ENCODE peak calls at places on chromosomes 13 and 19, in eight cellular contexts. One of them, this sample, is unnamed.

GRCh38 chr13:109610517-109610916 is 175.9 kb downstream of the IRS2 start:
- DNase-seq in CD8-positive, alpha-beta T cell: no peak
- DNase-seq in RWPE1: no peak
- DNase-seq in lower lobe of right lung: peak; percentile 69
- DNase-seq in GM23338: peak; percentile 60
- DNase-seq in progenitor cell of endocrine pancreas: no peak
- DNase-seq in neural crest cell: no peak
- DNase-seq in dorsolateral prefrontal cortex: no peak
- DNase-seq in this sample: peak; percentile 47

GRCh38 chr19:392375-392970 is 16.5 kb downstream of the C2CD4C start:
- DNase-seq in CD8-positive, alpha-beta T cell: no peak
- DNase-seq in RWPE1: no peak
- DNase-seq in lower lobe of right lung: peak; percentile 44
- DNase-seq in GM23338: no peak
- DNase-seq in progenitor cell of endocrine pancreas: no peak
- DNase-seq in neural crest cell: no peak
- DNase-seq in dorsolateral prefrontal cortex: peak; percentile 10
- DNase-seq in this sample: peak; percentile 44

GRCh38 chr19:15280048-15280725 is 47.9 kb upstream of the EPHX3 start:
- DNase-seq in CD8-positive, alpha-beta T cell: no peak
- DNase-seq in RWPE1: no peak
- DNase-seq in lower lobe of right lung: no peak
- DNase-seq in GM23338: no peak
- DNase-seq in progenitor cell of endocrine pancreas: no peak
- DNase-seq in neural crest cell: no peak
- DNase-seq in dorsolateral prefrontal cortex: no peak
- DNase-seq in this sample: no peak

GRCh38 chr13:74026753-74027152 is 107.5 kb downstream of the KLF12 start:
- DNase-seq in CD8-positive, alpha-beta T cell: peak; percentile 38
- DNase-seq in RWPE1: peak; percentile 9
- DNase-seq in lower lobe of right lung: no peak
- DNase-seq in GM23338: peak; percentile 85
- DNase-seq in progenitor cell of endocrine pancreas: no peak
- DNase-seq in neural crest cell: no peak
- DNase-seq in dorsolateral prefrontal cortex: no peak
- DNase-seq in this sample: no peak

GRCh38 chr13:23279321-23279720 is 98.5 kb downstream of the SGCG start:
- DNase-seq in CD8-positive, alpha-beta T cell: no peak
- DNase-seq in RWPE1: no peak
- DNase-seq in lower lobe of right lung: no peak
- DNase-seq in GM23338: no peak
- DNase-seq in progenitor cell of endocrine pancreas: no peak
- DNase-seq in neural crest cell: no peak
- DNase-seq in dorsolateral prefrontal cortex: no peak
- DNase-seq in this sample: no peak

GRCh38 chr19:53086949-53087348 is 16.3 kb downstream of the ZNF160 start:
- DNase-seq in CD8-positive, alpha-beta T cell: no peak
- DNase-seq in RWPE1: no peak
- DNase-seq in lower lobe of right lung: no peak
- DNase-seq in GM23338: no peak
- DNase-seq in progenitor cell of endocrine pancreas: no peak
- DNase-seq in neural crest cell: no peak
- DNase-seq in dorsolateral prefrontal cortex: no peak
- DNase-seq in this sample: peak; percentile 58

GRCh38 chr13:90954605-90955004 is 392.9 kb upstream of the MIR17HG start:
- DNase-seq in CD8-positive, alpha-beta T cell: no peak
- DNase-seq in RWPE1: no peak
- DNase-seq in lower lobe of right lung: no peak
- DNase-seq in GM23338: no peak
- DNase-seq in progenitor cell of endocrine pancreas: no peak
- DNase-seq in neural crest cell: no peak
- DNase-seq in dorsolateral prefrontal cortex: no peak
- DNase-seq in this sample: no peak

GRCh38 chr19:34172661-34173144 is 399 bp downstream of the LSM14A start:
- DNase-seq in CD8-positive, alpha-beta T cell: no peak
- DNase-seq in RWPE1: peak; percentile 25
- DNase-seq in lower lobe of right lung: peak; percentile 55
- DNase-seq in GM23338: no peak
- DNase-seq in progenitor cell of endocrine pancreas: peak; percentile 22
- DNase-seq in neural crest cell: peak; percentile 16
- DNase-seq in dorsolateral prefrontal cortex: no peak
- DNase-seq in this sample: no peak

GRCh38 chr13:26653842-26654241 is 96.4 kb downstream of the WASF3 start:
- DNase-seq in CD8-positive, alpha-beta T cell: no peak
- DNase-seq in RWPE1: no peak
- DNase-seq in lower lobe of right lung: no peak
- DNase-seq in GM23338: no peak
- DNase-seq in progenitor cell of endocrine pancreas: no peak
- DNase-seq in neural crest cell: no peak
- DNase-seq in dorsolateral prefrontal cortex: no peak
- DNase-seq in this sample: no peak

GRCh38 chr19:409515-410242 is 732 bp upstream of the C2CD4C start:
- DNase-seq in CD8-positive, alpha-beta T cell: no peak
- DNase-seq in RWPE1: no peak
- DNase-seq in lower lobe of right lung: no peak
- DNase-seq in GM23338: peak; percentile 57
- DNase-seq in progenitor cell of endocrine pancreas: no peak
- DNase-seq in neural crest cell: no peak
- DNase-seq in dorsolateral prefrontal cortex: no peak
- DNase-seq in this sample: peak; percentile 31

GRCh38 chr19:18388328-18389094 is 2.6 kb downstream of the GDF15 start:
- DNase-seq in CD8-positive, alpha-beta T cell: peak; percentile 64
- DNase-seq in RWPE1: peak; percentile 74
- DNase-seq in lower lobe of right lung: peak; percentile 91
- DNase-seq in GM23338: peak; percentile 85
- DNase-seq in progenitor cell of endocrine pancreas: peak; percentile 84
- DNase-seq in neural crest cell: peak; percentile 90
- DNase-seq in dorsolateral prefrontal cortex: peak; percentile 69
- DNase-seq in this sample: peak; percentile 82

GRCh38 chr19:10817291-10818038 is 18.5 kb downstream of the TMED1 start:
- DNase-seq in CD8-positive, alpha-beta T cell: no peak
- DNase-seq in RWPE1: no peak
- DNase-seq in lower lobe of right lung: no peak
- DNase-seq in GM23338: peak; percentile 24
- DNase-seq in progenitor cell of endocrine pancreas: no peak
- DNase-seq in neural crest cell: no peak
- DNase-seq in dorsolateral prefrontal cortex: no peak
- DNase-seq in this sample: no peak

GRCh38 chr19:29040951-29041350 is 172.0 kb downstream of the UQCRFS1 start:
- DNase-seq in CD8-positive, alpha-beta T cell: no peak
- DNase-seq in RWPE1: no peak
- DNase-seq in lower lobe of right lung: no peak
- DNase-seq in GM23338: peak; percentile 77
- DNase-seq in progenitor cell of endocrine pancreas: no peak
- DNase-seq in neural crest cell: no peak
- DNase-seq in dorsolateral prefrontal cortex: no peak
- DNase-seq in this sample: no peak

GRCh38 chr13:102236830-102237621 is 164.8 kb downstream of the FGF14 start:
- DNase-seq in CD8-positive, alpha-beta T cell: no peak
- DNase-seq in RWPE1: no peak
- DNase-seq in lower lobe of right lung: no peak
- DNase-seq in GM23338: no peak
- DNase-seq in progenitor cell of endocrine pancreas: no peak
- DNase-seq in neural crest cell: no peak
- DNase-seq in dorsolateral prefrontal cortex: no peak
- DNase-seq in this sample: no peak

GRCh38 chr13:94641432-94641941 is 39.8 kb downstream of the GPR180 start:
- DNase-seq in CD8-positive, alpha-beta T cell: no peak
- DNase-seq in RWPE1: peak; percentile 34
- DNase-seq in lower lobe of right lung: no peak
- DNase-seq in GM23338: peak; percentile 11
- DNase-seq in progenitor cell of endocrine pancreas: no peak
- DNase-seq in neural crest cell: no peak
- DNase-seq in dorsolateral prefrontal cortex: no peak
- DNase-seq in this sample: no peak

GRCh38 chr19:50406156-50406820 is 12.4 kb upstream of the SPIB start:
- DNase-seq in CD8-positive, alpha-beta T cell: no peak
- DNase-seq in RWPE1: no peak
- DNase-seq in lower lobe of right lung: no peak
- DNase-seq in GM23338: no peak
- DNase-seq in progenitor cell of endocrine pancreas: no peak
- DNase-seq in neural crest cell: no peak
- DNase-seq in dorsolateral prefrontal cortex: no peak
- DNase-seq in this sample: no peak

GRCh38 chr19:50399368-50399745 is 15.2 kb downstream of the POLD1 start:
- DNase-seq in CD8-positive, alpha-beta T cell: no peak
- DNase-seq in RWPE1: no peak
- DNase-seq in lower lobe of right lung: no peak
- DNase-seq in GM23338: no peak
- DNase-seq in progenitor cell of endocrine pancreas: no peak
- DNase-seq in neural crest cell: no peak
- DNase-seq in dorsolateral prefrontal cortex: no peak
- DNase-seq in this sample: no peak

GRCh38 chr19:50398675-50399367 is 14.7 kb downstream of the POLD1 start:
- DNase-seq in CD8-positive, alpha-beta T cell: no peak
- DNase-seq in RWPE1: no peak
- DNase-seq in lower lobe of right lung: no peak
- DNase-seq in GM23338: no peak
- DNase-seq in progenitor cell of endocrine pancreas: no peak
- DNase-seq in neural crest cell: no peak
- DNase-seq in dorsolateral prefrontal cortex: no peak
- DNase-seq in this sample: no peak

GRCh38 chr19:50402544-50403301 is 16.0 kb upstream of the SPIB start:
- DNase-seq in CD8-positive, alpha-beta T cell: no peak
- DNase-seq in RWPE1: no peak
- DNase-seq in lower lobe of right lung: no peak
- DNase-seq in GM23338: no peak
- DNase-seq in progenitor cell of endocrine pancreas: no peak
- DNase-seq in neural crest cell: no peak
- DNase-seq in dorsolateral prefrontal cortex: no peak
- DNase-seq in this sample: no peak

DNA sequence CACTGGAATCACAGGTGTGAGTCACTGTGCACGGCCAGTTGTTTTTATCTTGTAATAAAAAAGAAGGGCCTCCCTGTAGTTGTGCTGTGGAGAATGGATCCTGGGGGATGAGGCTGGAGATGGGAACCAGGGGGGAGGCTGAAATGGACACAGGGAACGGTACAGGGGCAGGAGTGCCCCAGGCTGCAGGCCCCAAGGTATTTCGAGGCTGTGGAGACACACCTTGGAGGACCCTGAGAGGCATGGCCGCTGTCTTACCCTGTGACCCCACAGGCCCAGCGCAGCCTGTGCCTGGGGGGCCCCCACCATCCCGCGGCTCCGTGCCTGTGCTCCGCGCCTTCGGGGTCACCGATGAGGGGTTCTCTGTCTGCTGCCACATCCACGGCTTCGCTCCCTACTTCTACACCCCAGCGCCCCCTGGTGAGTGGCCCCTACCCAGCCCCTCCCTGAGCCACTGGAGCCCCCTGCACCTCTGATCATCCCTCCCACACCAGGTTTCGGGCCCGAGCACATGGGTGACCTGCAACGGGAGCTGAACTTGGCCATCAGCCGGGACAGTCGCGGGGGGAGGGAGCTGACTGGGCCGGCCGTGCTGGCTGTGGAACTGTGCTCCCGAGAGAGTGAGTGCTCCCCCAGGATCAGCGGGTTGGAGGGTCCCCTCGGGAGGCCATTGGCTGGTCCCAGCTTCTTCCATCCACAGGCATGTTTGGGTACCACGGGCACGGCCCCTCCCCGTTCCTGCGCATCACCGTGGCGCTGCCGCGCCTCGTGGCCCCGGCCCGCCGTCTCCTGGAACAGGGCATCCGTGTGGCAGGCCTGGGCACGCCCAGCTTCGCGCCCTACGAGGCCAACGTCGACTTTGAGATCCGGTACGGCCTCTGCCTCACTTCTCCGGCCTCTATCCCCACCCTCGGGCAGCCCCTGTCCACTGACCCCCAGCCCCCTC is 17.0 kb upstream of the SPIB start:
- DNase-seq in CD8-positive, alpha-beta T cell: no peak
- DNase-seq in RWPE1: no peak
- DNase-seq in lower lobe of right lung: no peak
- DNase-seq in GM23338: peak; percentile 45
- DNase-seq in progenitor cell of endocrine pancreas: no peak
- DNase-seq in neural crest cell: no peak
- DNase-seq in dorsolateral prefrontal cortex: no peak
- DNase-seq in this sample: no peak
- TF ChIP-seq CTCF in CD8-positive, alpha-beta T cell: no peak
- TF ChIP-seq CTCF in RWPE1: no peak
- TF ChIP-seq CTCF in lower lobe of right lung: no peak
- TF ChIP-seq CTCF in GM23338: peak; percentile 45
- TF ChIP-seq CTCF in progenitor cell of endocrine pancreas: no peak
- TF ChIP-seq CTCF in neural crest cell: no peak
- TF ChIP-seq CTCF in dorsolateral prefrontal cortex: no peak
- TF ChIP-seq CTCF in this sample: no peak

GRCh38 chr13:20492641-20493040 is 33.0 kb downstream of the CRYL1 start:
- DNase-seq in CD8-positive, alpha-beta T cell: no peak
- DNase-seq in RWPE1: no peak
- DNase-seq in lower lobe of right lung: no peak
- DNase-seq in GM23338: peak; percentile 62
- DNase-seq in progenitor cell of endocrine pancreas: no peak
- DNase-seq in neural crest cell: peak; percentile 35
- DNase-seq in dorsolateral prefrontal cortex: no peak
- DNase-seq in this sample: no peak
- TF ChIP-seq CTCF in CD8-positive, alpha-beta T cell: peak; percentile 32
- TF ChIP-seq CTCF in RWPE1: no peak
- TF ChIP-seq CTCF in lower lobe of right lung: peak; percentile 48
- TF ChIP-seq CTCF in GM23338: peak; percentile 70
- TF ChIP-seq CTCF in progenitor cell of endocrine pancreas: peak; percentile 45
- TF ChIP-seq CTCF in neural crest cell: peak; percentile 57
- TF ChIP-seq CTCF in dorsolateral prefrontal cortex: peak; percentile 47
- TF ChIP-seq CTCF in this sample: peak; percentile 40

GRCh38 chr19:39842693-39843435 is 3.3 kb downstream of the FBL start:
- DNase-seq in CD8-positive, alpha-beta T cell: no peak
- DNase-seq in RWPE1: no peak
- DNase-seq in lower lobe of right lung: no peak
- DNase-seq in GM23338: no peak
- DNase-seq in progenitor cell of endocrine pancreas: no peak
- DNase-seq in neural crest cell: no peak
- DNase-seq in dorsolateral prefrontal cortex: no peak
- DNase-seq in this sample: no peak
- TF ChIP-seq CTCF in CD8-positive, alpha-beta T cell: no peak
- TF ChIP-seq CTCF in RWPE1: peak; percentile 8
- TF ChIP-seq CTCF in lower lobe of right lung: no peak
- TF ChIP-seq CTCF in GM23338: no peak
- TF ChIP-seq CTCF in progenitor cell of endocrine pancreas: no peak
- TF ChIP-seq CTCF in neural crest cell: peak; percentile 8
- TF ChIP-seq CTCF in dorsolateral prefrontal cortex: no peak
- TF ChIP-seq CTCF in this sample: peak; percentile 1

DNA sequence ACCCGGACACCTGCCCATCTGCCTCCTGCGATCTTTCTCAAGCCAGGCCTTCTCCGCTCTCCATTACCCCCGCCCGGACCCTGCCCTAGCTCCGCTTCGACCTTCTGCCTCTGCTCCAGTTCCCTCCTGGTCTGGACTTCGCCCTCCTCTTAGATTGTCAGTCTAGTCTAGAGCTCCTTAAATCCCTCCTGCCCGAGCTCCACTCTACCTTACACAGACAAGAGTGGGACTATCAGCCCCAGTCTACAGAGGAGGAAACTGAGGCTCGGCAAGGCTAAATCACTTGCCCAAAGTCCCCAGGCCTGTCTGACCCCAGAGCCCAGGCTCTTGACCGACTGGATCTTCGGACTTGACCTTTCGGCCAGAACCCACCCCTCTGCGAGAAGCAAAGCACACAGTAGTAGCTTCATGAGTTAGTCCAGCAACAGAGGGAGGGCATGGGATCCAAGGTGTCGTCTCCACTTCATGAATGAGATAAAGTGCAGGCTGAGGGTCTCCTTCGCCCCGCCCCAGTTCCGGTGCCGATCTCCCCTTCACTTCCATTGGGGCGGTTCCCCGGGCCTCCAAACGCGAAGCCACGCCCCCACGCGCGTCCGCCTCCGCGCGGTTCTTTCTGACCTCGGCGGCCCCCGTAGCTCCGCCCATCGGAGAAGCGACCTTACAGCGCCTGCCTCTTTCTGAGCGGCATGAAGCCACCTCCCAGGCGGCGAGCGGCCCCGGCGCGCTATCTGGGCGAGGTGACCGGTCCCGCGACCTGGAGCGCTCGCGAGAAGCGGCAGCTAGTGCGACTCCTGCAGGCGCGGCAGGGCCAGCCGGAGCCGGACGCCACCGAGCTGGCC is at the start of gene SNAPC2:
- DNase-seq in CD8-positive, alpha-beta T cell: peak; percentile 93
- DNase-seq in RWPE1: peak; percentile 78
- DNase-seq in lower lobe of right lung: peak; percentile 98
- DNase-seq in GM23338: peak; percentile 97
- DNase-seq in progenitor cell of endocrine pancreas: peak; percentile 95
- DNase-seq in neural crest cell: peak; percentile 97
- DNase-seq in dorsolateral prefrontal cortex: peak; percentile 89
- DNase-seq in this sample: peak; percentile 98
- TF ChIP-seq CTCF in CD8-positive, alpha-beta T cell: no peak
- TF ChIP-seq CTCF in RWPE1: no peak
- TF ChIP-seq CTCF in lower lobe of right lung: no peak
- TF ChIP-seq CTCF in GM23338: no peak
- TF ChIP-seq CTCF in progenitor cell of endocrine pancreas: no peak
- TF ChIP-seq CTCF in neural crest cell: no peak
- TF ChIP-seq CTCF in dorsolateral prefrontal cortex: no peak
- TF ChIP-seq CTCF in this sample: no peak

This sample was measured in right lobe of liver.